ENCODE peak calls at places on chromosomes 6 and 20, in four cellular contexts. X, M, N and K are unnamed samples.

GRCh38 chr20:21808863-21809664 is 103.6 kb downstream of the PAX1 start:
- DNase-seq in X (no peak), M (peak), N (no peak), K (peak)

GRCh38 chr6:71509142-71509541 is 220.5 kb downstream of the OGFRL1 start:
- DNase-seq in X (no peak), M (no peak), N (no peak), K (no peak)

GRCh38 chr6:21033575-21034026 is 499.3 kb downstream of the CDKAL1 start:
- DNase-seq in M (no peak), X (no peak), N (peak), K (no peak)

GRCh38 chr6:159090530-159091306 is 45.9 kb upstream of the TAGAP start:
- DNase-seq in N (peak), M (no peak), X (no peak), K (no peak)

GRCh38 chr6:169070506-169071176 is 183.0 kb downstream of the THBS2 start:
- DNase-seq in M (no peak), X (no peak), N (no peak), K (no peak)

GRCh38 chr6:110741517-110741916 is 73.8 kb downstream of the CDK19 start:
- DNase-seq in M (no peak), X (no peak), N (no peak), K (no peak)

GRCh38 chr6:3163248-3163594 is 5.9 kb upstream of the TUBB2A start:
- DNase-seq in M (no peak), N (no peak), X (no peak), K (no peak)

GRCh38 chr6:78020586-78020985 is 367.7 kb downstream of the MEI4 start:
- DNase-seq in M (no peak), N (no peak), X (no peak), K (no peak)

GRCh38 chr6:70411948-70412796 is 1.1 kb upstream of the FAM135A start:
- DNase-seq in M (no peak), X (no peak), N (no peak), K (no peak)

GRCh38 chr6:36735110-36735971 is 37.7 kb downstream of the RAB44 start:
- DNase-seq in X (no peak), N (peak), M (no peak), K (peak)

GRCh38 chr20:60500038-60500701 is 541.9 kb downstream of the CDH26 start:
- DNase-seq in X (no peak), N (no peak), M (no peak), K (no peak)

GRCh38 chr6:3957321-3957720 is 108.1 kb downstream of the FAM50B start:
- DNase-seq in X (no peak), N (no peak), M (no peak), K (no peak)

GRCh38 chr6:7108964-7109836 is 1.4 kb downstream of the RREB1 start:
- DNase-seq in M (no peak), N (no peak), X (no peak), K (peak)

GRCh38 chr20:53009979-53010735 is 38.0 kb downstream of the TSHZ2 start:
- DNase-seq in X (no peak), M (no peak), N (no peak), K (no peak)